ENCODE peak calls at places on chromosome 18, in ten cellular contexts. One of them, this sample, is unnamed.
A peak's percentile ranks its signal among the peaks of the same experiment; 100 is the strongest.

GRCh38 chr18:66495844-66496243 is 108.0 kb downstream of the CDH19 start:
- DNase-seq in NCI-H748 treated with DMSO at 0.1 percent for 48 hours: no peak
- DNase-seq in heart right ventricle: peak; percentile 41
- DNase-seq in cardiac fibroblast: peak; percentile 60
- DNase-seq in endothelial cell: peak; percentile 85
- DNase-seq in SW480: peak; percentile 39
- DNase-seq in cerebellum: peak; percentile 21
- DNase-seq in naive thymus-derived CD8-positive, alpha-beta T cell: no peak
- DNase-seq in aorta: no peak
- DNase-seq in NCI-H510A treated with DMSO at 0.1 percent for 48 hours: peak; percentile 87
- DNase-seq in this sample: peak; percentile 31

GRCh38 chr18:61949946-61950345 is 57.1 kb upstream of the RNF152 start:
- DNase-seq in cerebellum: peak; percentile 17
- DNase-seq in naive thymus-derived CD8-positive, alpha-beta T cell: no peak
- DNase-seq in NCI-H510A treated with DMSO at 0.1 percent for 48 hours: no peak
- DNase-seq in endothelial cell: no peak
- DNase-seq in SW480: no peak
- DNase-seq in cardiac fibroblast: peak; percentile 82
- DNase-seq in NCI-H748 treated with DMSO at 0.1 percent for 48 hours: peak; percentile 18
- DNase-seq in heart right ventricle: no peak
- DNase-seq in aorta: peak; percentile 63
- DNase-seq in this sample: no peak

GRCh38 chr18:68447286-68447685 is 267.6 kb downstream of the TMX3 start:
- DNase-seq in cardiac fibroblast: peak; percentile 58
- DNase-seq in NCI-H510A treated with DMSO at 0.1 percent for 48 hours: no peak
- DNase-seq in endothelial cell: no peak
- DNase-seq in aorta: no peak
- DNase-seq in NCI-H748 treated with DMSO at 0.1 percent for 48 hours: no peak
- DNase-seq in naive thymus-derived CD8-positive, alpha-beta T cell: no peak
- DNase-seq in cerebellum: peak; percentile 20
- DNase-seq in heart right ventricle: no peak
- DNase-seq in SW480: no peak
- DNase-seq in this sample: no peak

GRCh38 chr18:36176739-36177138 is 10.6 kb upstream of the MOCOS start:
- DNase-seq in endothelial cell: no peak
- DNase-seq in NCI-H510A treated with DMSO at 0.1 percent for 48 hours: no peak
- DNase-seq in cardiac fibroblast: peak; percentile 74
- DNase-seq in cerebellum: no peak
- DNase-seq in naive thymus-derived CD8-positive, alpha-beta T cell: no peak
- DNase-seq in heart right ventricle: no peak
- DNase-seq in SW480: no peak
- DNase-seq in aorta: no peak
- DNase-seq in NCI-H748 treated with DMSO at 0.1 percent for 48 hours: no peak
- DNase-seq in this sample: no peak

GRCh38 chr18:78796693-78797455 is 182.7 kb upstream of the SALL3 start:
- DNase-seq in SW480: no peak
- DNase-seq in heart right ventricle: no peak
- DNase-seq in cerebellum: no peak
- DNase-seq in aorta: peak; percentile 32
- DNase-seq in NCI-H748 treated with DMSO at 0.1 percent for 48 hours: no peak
- DNase-seq in naive thymus-derived CD8-positive, alpha-beta T cell: no peak
- DNase-seq in NCI-H510A treated with DMSO at 0.1 percent for 48 hours: no peak
- DNase-seq in cardiac fibroblast: no peak
- DNase-seq in endothelial cell: no peak
- DNase-seq in this sample: no peak

GRCh38 chr18:50853863-50854271 is 25.1 kb upstream of the ME2 start:
- DNase-seq in SW480: no peak
- DNase-seq in heart right ventricle: no peak
- DNase-seq in endothelial cell: no peak
- DNase-seq in cardiac fibroblast: peak; percentile 91
- DNase-seq in aorta: peak; percentile 60
- DNase-seq in NCI-H748 treated with DMSO at 0.1 percent for 48 hours: no peak
- DNase-seq in naive thymus-derived CD8-positive, alpha-beta T cell: no peak
- DNase-seq in NCI-H510A treated with DMSO at 0.1 percent for 48 hours: no peak
- DNase-seq in cerebellum: no peak
- DNase-seq in this sample: peak; percentile 98

GRCh38 chr18:62631173-62631572 is 84.2 kb upstream of the PHLPP1 start:
- DNase-seq in cerebellum: no peak
- DNase-seq in heart right ventricle: no peak
- DNase-seq in naive thymus-derived CD8-positive, alpha-beta T cell: no peak
- DNase-seq in cardiac fibroblast: no peak
- DNase-seq in aorta: no peak
- DNase-seq in endothelial cell: no peak
- DNase-seq in SW480: no peak
- DNase-seq in NCI-H748 treated with DMSO at 0.1 percent for 48 hours: no peak
- DNase-seq in NCI-H510A treated with DMSO at 0.1 percent for 48 hours: no peak
- DNase-seq in this sample: no peak

GRCh38 chr18:45780568-45780967 is 44.9 kb upstream of the SIGLEC15 start:
- DNase-seq in aorta: no peak
- DNase-seq in heart right ventricle: no peak
- DNase-seq in NCI-H748 treated with DMSO at 0.1 percent for 48 hours: no peak
- DNase-seq in naive thymus-derived CD8-positive, alpha-beta T cell: no peak
- DNase-seq in endothelial cell: no peak
- DNase-seq in cardiac fibroblast: no peak
- DNase-seq in NCI-H510A treated with DMSO at 0.1 percent for 48 hours: no peak
- DNase-seq in cerebellum: no peak
- DNase-seq in SW480: no peak
- DNase-seq in this sample: no peak

GRCh38 chr18:48850891-48851302 is 99.9 kb downstream of the SMAD7 start:
- DNase-seq in aorta: peak; percentile 78
- DNase-seq in cardiac fibroblast: peak; percentile 49
- DNase-seq in heart right ventricle: peak; percentile 80
- DNase-seq in SW480: no peak
- DNase-seq in endothelial cell: no peak
- DNase-seq in cerebellum: no peak
- DNase-seq in naive thymus-derived CD8-positive, alpha-beta T cell: no peak
- DNase-seq in NCI-H748 treated with DMSO at 0.1 percent for 48 hours: no peak
- DNase-seq in NCI-H510A treated with DMSO at 0.1 percent for 48 hours: no peak
- DNase-seq in this sample: no peak

GRCh38 chr18:76621782-76622495 is 126.9 kb upstream of the ZNF516 start:
- DNase-seq in NCI-H510A treated with DMSO at 0.1 percent for 48 hours: peak; percentile 66
- DNase-seq in NCI-H748 treated with DMSO at 0.1 percent for 48 hours: peak; percentile 79
- DNase-seq in endothelial cell: no peak
- DNase-seq in naive thymus-derived CD8-positive, alpha-beta T cell: no peak
- DNase-seq in cardiac fibroblast: peak; percentile 69
- DNase-seq in heart right ventricle: no peak
- DNase-seq in SW480: no peak
- DNase-seq in cerebellum: no peak
- DNase-seq in aorta: no peak
- DNase-seq in this sample: no peak

GRCh38 chr18:35289293-35290069 is 548 bp downstream of the ZSCAN30 start:
- DNase-seq in cardiac fibroblast: peak; percentile 50
- DNase-seq in aorta: no peak
- DNase-seq in endothelial cell: no peak
- DNase-seq in NCI-H748 treated with DMSO at 0.1 percent for 48 hours: no peak
- DNase-seq in naive thymus-derived CD8-positive, alpha-beta T cell: no peak
- DNase-seq in SW480: peak; percentile 7
- DNase-seq in cerebellum: peak; percentile 27
- DNase-seq in heart right ventricle: peak; percentile 36
- DNase-seq in NCI-H510A treated with DMSO at 0.1 percent for 48 hours: no peak
- DNase-seq in this sample: peak; percentile 5

GRCh38 chr18:13720123-13720522 is 6.2 kb downstream of the FAM210A start:
- DNase-seq in endothelial cell: no peak
- DNase-seq in NCI-H510A treated with DMSO at 0.1 percent for 48 hours: no peak
- DNase-seq in aorta: no peak
- DNase-seq in naive thymus-derived CD8-positive, alpha-beta T cell: no peak
- DNase-seq in cardiac fibroblast: no peak
- DNase-seq in NCI-H748 treated with DMSO at 0.1 percent for 48 hours: no peak
- DNase-seq in heart right ventricle: no peak
- DNase-seq in cerebellum: no peak
- DNase-seq in SW480: no peak
- DNase-seq in this sample: no peak

GRCh38 chr18:79883461-79884295 is 67.8 kb downstream of the SLC66A2 start:
- DNase-seq in SW480: no peak
- DNase-seq in endothelial cell: no peak
- DNase-seq in NCI-H510A treated with DMSO at 0.1 percent for 48 hours: no peak
- DNase-seq in aorta: no peak
- DNase-seq in NCI-H748 treated with DMSO at 0.1 percent for 48 hours: no peak
- DNase-seq in cerebellum: no peak
- DNase-seq in naive thymus-derived CD8-positive, alpha-beta T cell: no peak
- DNase-seq in heart right ventricle: no peak
- DNase-seq in cardiac fibroblast: no peak
- DNase-seq in this sample: no peak

GRCh38 chr18:63850010-63850409 is 37.5 kb upstream of the SERPINB2 start:
- DNase-seq in cardiac fibroblast: peak; percentile 53
- DNase-seq in aorta: no peak
- DNase-seq in NCI-H510A treated with DMSO at 0.1 percent for 48 hours: peak; percentile 59
- DNase-seq in endothelial cell: peak; percentile 47
- DNase-seq in NCI-H748 treated with DMSO at 0.1 percent for 48 hours: peak; percentile 48
- DNase-seq in SW480: peak; percentile 13
- DNase-seq in naive thymus-derived CD8-positive, alpha-beta T cell: no peak
- DNase-seq in cerebellum: no peak
- DNase-seq in heart right ventricle: no peak
- DNase-seq in this sample: no peak

GRCh38 chr18:76453057-76453561 is 41.9 kb downstream of the ZNF516 start:
- DNase-seq in SW480: no peak
- DNase-seq in naive thymus-derived CD8-positive, alpha-beta T cell: no peak
- DNase-seq in heart right ventricle: no peak
- DNase-seq in NCI-H510A treated with DMSO at 0.1 percent for 48 hours: no peak
- DNase-seq in cerebellum: no peak
- DNase-seq in endothelial cell: no peak
- DNase-seq in aorta: no peak
- DNase-seq in cardiac fibroblast: no peak
- DNase-seq in NCI-H748 treated with DMSO at 0.1 percent for 48 hours: no peak
- DNase-seq in this sample: no peak

GRCh38 chr18:4204151-4204720 is 250.9 kb downstream of the DLGAP1 start:
- DNase-seq in naive thymus-derived CD8-positive, alpha-beta T cell: no peak
- DNase-seq in SW480: peak; percentile 30
- DNase-seq in NCI-H748 treated with DMSO at 0.1 percent for 48 hours: no peak
- DNase-seq in aorta: no peak
- DNase-seq in cerebellum: no peak
- DNase-seq in NCI-H510A treated with DMSO at 0.1 percent for 48 hours: no peak
- DNase-seq in heart right ventricle: no peak
- DNase-seq in endothelial cell: no peak
- DNase-seq in cardiac fibroblast: no peak
- DNase-seq in this sample: no peak

GRCh38 chr18:22466608-22467390 is 49.1 kb upstream of the CTAGE1 start:
- DNase-seq in cardiac fibroblast: peak; percentile 84
- DNase-seq in heart right ventricle: peak; percentile 56
- DNase-seq in endothelial cell: no peak
- DNase-seq in cerebellum: no peak
- DNase-seq in SW480: peak; percentile 32
- DNase-seq in aorta: peak; percentile 62
- DNase-seq in NCI-H748 treated with DMSO at 0.1 percent for 48 hours: no peak
- DNase-seq in NCI-H510A treated with DMSO at 0.1 percent for 48 hours: no peak
- DNase-seq in naive thymus-derived CD8-positive, alpha-beta T cell: no peak
- DNase-seq in this sample: peak; percentile 75

GRCh38 chr18:58100154-58100553 is 56.1 kb downstream of the NEDD4L start:
- DNase-seq in cerebellum: no peak
- DNase-seq in cardiac fibroblast: no peak
- DNase-seq in heart right ventricle: no peak
- DNase-seq in SW480: no peak
- DNase-seq in aorta: no peak
- DNase-seq in endothelial cell: no peak
- DNase-seq in naive thymus-derived CD8-positive, alpha-beta T cell: no peak
- DNase-seq in NCI-H510A treated with DMSO at 0.1 percent for 48 hours: no peak
- DNase-seq in NCI-H748 treated with DMSO at 0.1 percent for 48 hours: no peak
- DNase-seq in this sample: no peak

GRCh38 chr18:73879771-73880170 is 267.9 kb downstream of the FBXO15 start:
- DNase-seq in naive thymus-derived CD8-positive, alpha-beta T cell: no peak
- DNase-seq in cerebellum: no peak
- DNase-seq in NCI-H748 treated with DMSO at 0.1 percent for 48 hours: no peak
- DNase-seq in endothelial cell: no peak
- DNase-seq in SW480: no peak
- DNase-seq in cardiac fibroblast: peak; percentile 52
- DNase-seq in heart right ventricle: no peak
- DNase-seq in aorta: no peak
- DNase-seq in NCI-H510A treated with DMSO at 0.1 percent for 48 hours: no peak
- DNase-seq in this sample: no peak

GRCh38 chr18:77054606-77055428 is 77.8 kb downstream of the MBP start:
- DNase-seq in NCI-H748 treated with DMSO at 0.1 percent for 48 hours: no peak
- DNase-seq in heart right ventricle: peak; percentile 80
- DNase-seq in naive thymus-derived CD8-positive, alpha-beta T cell: peak; percentile 57
- DNase-seq in endothelial cell: peak; percentile 72
- DNase-seq in aorta: peak; percentile 94
- DNase-seq in cardiac fibroblast: peak; percentile 87
- DNase-seq in cerebellum: no peak
- DNase-seq in SW480: no peak
- DNase-seq in NCI-H510A treated with DMSO at 0.1 percent for 48 hours: peak; percentile 99
- DNase-seq in this sample: peak; percentile 86

GRCh38 chr18:76490040-76490439 is 5.0 kb downstream of the ZNF516 start:
- DNase-seq in SW480: no peak
- DNase-seq in naive thymus-derived CD8-positive, alpha-beta T cell: no peak
- DNase-seq in endothelial cell: no peak
- DNase-seq in aorta: no peak
- DNase-seq in cardiac fibroblast: no peak
- DNase-seq in cerebellum: no peak
- DNase-seq in NCI-H510A treated with DMSO at 0.1 percent for 48 hours: no peak
- DNase-seq in NCI-H748 treated with DMSO at 0.1 percent for 48 hours: no peak
- DNase-seq in heart right ventricle: no peak
- DNase-seq in this sample: no peak

GRCh38 chr18:22865354-22866116 is 67.6 kb upstream of the RBBP8 start:
- DNase-seq in endothelial cell: no peak
- DNase-seq in heart right ventricle: no peak
- DNase-seq in NCI-H510A treated with DMSO at 0.1 percent for 48 hours: no peak
- DNase-seq in cerebellum: no peak
- DNase-seq in naive thymus-derived CD8-positive, alpha-beta T cell: no peak
- DNase-seq in SW480: no peak
- DNase-seq in NCI-H748 treated with DMSO at 0.1 percent for 48 hours: peak; percentile 7
- DNase-seq in cardiac fibroblast: no peak
- DNase-seq in aorta: no peak
- DNase-seq in this sample: peak; percentile 49

This sample was measured in small intestine.